ENCODE peak calls at places on chromosome 20, in four cellular contexts. One of them, this sample, is unnamed. For H3K36me3, the result is how much of the 10 kb centered on the place peaks cover.

GRCh38 chr20:21173496-21174025 is 47.7 kb downstream of the KIZ start:
- DNase-seq in CD8-positive, alpha-beta T cell: no peak
- DNase-seq in fibroblast of lung: peak
- DNase-seq in PC-3: peak
- DNase-seq in this sample: no peak

GRCh38 chr20:49792006-49792405 is 20.6 kb upstream of the SLC9A8 start:
- DNase-seq in fibroblast of lung: no peak
- DNase-seq in PC-3: no peak
- DNase-seq in CD8-positive, alpha-beta T cell: no peak
- DNase-seq in this sample: no peak

GRCh38 chr20:9360427-9360826 is 154.0 kb upstream of the LAMP5 start:
- DNase-seq in CD8-positive, alpha-beta T cell: no peak
- DNase-seq in PC-3: no peak
- DNase-seq in fibroblast of lung: peak
- DNase-seq in this sample: no peak

GRCh38 chr20:29878281-29878741 is 1379.2 kb upstream of the DEFB115 start:
- DNase-seq in CD8-positive, alpha-beta T cell: no peak
- DNase-seq in fibroblast of lung: peak
- DNase-seq in PC-3: peak
- DNase-seq in this sample: peak

GRCh38 chr20:18224968-18225568 is 63.3 kb upstream of the ZNF133 start:
- DNase-seq in PC-3: peak
- DNase-seq in fibroblast of lung: peak
- DNase-seq in CD8-positive, alpha-beta T cell: no peak
- DNase-seq in this sample: no peak

GRCh38 chr20:740162-740561 is 28.1 kb downstream of the SLC52A3 start:
- DNase-seq in fibroblast of lung: no peak
- DNase-seq in PC-3: peak
- DNase-seq in CD8-positive, alpha-beta T cell: no peak
- DNase-seq in this sample: no peak

GRCh38 chr20:47438464-47439381 is 63.0 kb upstream of the NCOA3 start:
- DNase-seq in CD8-positive, alpha-beta T cell: no peak
- DNase-seq in PC-3: peak
- DNase-seq in fibroblast of lung: no peak
- DNase-seq in this sample: no peak

GRCh38 chr20:5402903-5403531 is 86.3 kb upstream of the PROKR2 start:
- DNase-seq in CD8-positive, alpha-beta T cell: no peak
- DNase-seq in PC-3: peak
- DNase-seq in fibroblast of lung: no peak
- DNase-seq in this sample: no peak

GRCh38 chr20:31549513-31549880 is 35.3 kb downstream of the HM13 start:
- DNase-seq in CD8-positive, alpha-beta T cell: no peak
- DNase-seq in PC-3: no peak
- DNase-seq in fibroblast of lung: no peak
- DNase-seq in this sample: no peak

GRCh38 chr20:623041-623440 is 12.9 kb upstream of the TCF15 start:
- DNase-seq in fibroblast of lung: no peak
- DNase-seq in CD8-positive, alpha-beta T cell: no peak
- DNase-seq in PC-3: no peak
- DNase-seq in this sample: no peak

GRCh38 chr20:10221022-10221421 is 2.4 kb downstream of the SNAP25 start:
- DNase-seq in fibroblast of lung: no peak
- DNase-seq in PC-3: no peak
- DNase-seq in CD8-positive, alpha-beta T cell: no peak
- DNase-seq in this sample: no peak

GRCh38 chr20:46317685-46318177 is 9.4 kb upstream of the CDH22 start:
- DNase-seq in fibroblast of lung: no peak
- DNase-seq in CD8-positive, alpha-beta T cell: no peak
- DNase-seq in PC-3: no peak
- DNase-seq in this sample: no peak

GRCh38 chr20:31516166-31516565 is 1.9 kb downstream of the HM13 start:
- DNase-seq in PC-3: no peak
- DNase-seq in CD8-positive, alpha-beta T cell: no peak
- DNase-seq in fibroblast of lung: no peak
- DNase-seq in this sample: no peak

GRCh38 chr20:46512943-46513844 is at the start of gene ZNF334:
- DNase-seq in CD8-positive, alpha-beta T cell: no peak
- DNase-seq in PC-3: peak
- DNase-seq in fibroblast of lung: peak
- DNase-seq in this sample: peak

GRCh38 chr20:52172392-52173047 is 19.1 kb downstream of the ZFP64 start:
- DNase-seq in PC-3: no peak
- DNase-seq in CD8-positive, alpha-beta T cell: no peak
- DNase-seq in fibroblast of lung: no peak
- DNase-seq in this sample: no peak

GRCh38 chr20:58547527-58548475 is 32.6 kb upstream of the APCDD1L start:
- DNase-seq in CD8-positive, alpha-beta T cell: no peak
- DNase-seq in fibroblast of lung: no peak
- DNase-seq in PC-3: peak
- DNase-seq in this sample: no peak

GRCh38 chr20:19633985-19634384 is 124.1 kb upstream of the RIN2 start:
- DNase-seq in fibroblast of lung: no peak
- DNase-seq in CD8-positive, alpha-beta T cell: no peak
- DNase-seq in PC-3: no peak
- DNase-seq in this sample: no peak

GRCh38 chr20:46230811-46231282 is 77.5 kb downstream of the CDH22 start:
- DNase-seq in PC-3: peak
- DNase-seq in fibroblast of lung: peak
- DNase-seq in CD8-positive, alpha-beta T cell: no peak
- DNase-seq in this sample: no peak

GRCh38 chr20:6595704-6596103 is 171.8 kb upstream of the BMP2 start:
- DNase-seq in CD8-positive, alpha-beta T cell: no peak
- DNase-seq in fibroblast of lung: peak
- DNase-seq in PC-3: no peak
- DNase-seq in this sample: no peak

GRCh38 chr20:32088759-32089158 is 20.8 kb upstream of the TM9SF4 start:
- DNase-seq in PC-3: no peak
- DNase-seq in fibroblast of lung: no peak
- DNase-seq in CD8-positive, alpha-beta T cell: no peak
- DNase-seq in this sample: no peak

GRCh38 chr20:1371830-1372539 is 20.9 kb downstream of the FKBP1A start:
- DNase-seq in CD8-positive, alpha-beta T cell: no peak
- DNase-seq in fibroblast of lung: no peak
- DNase-seq in PC-3: peak
- DNase-seq in this sample: no peak

GRCh38 chr20:34088305-34088870 is 23.7 kb downstream of the EIF2S2 start:
- DNase-seq in CD8-positive, alpha-beta T cell: no peak
- DNase-seq in fibroblast of lung: no peak
- DNase-seq in PC-3: no peak
- DNase-seq in this sample: no peak
- H3K36me3 ChIP-seq in CD8-positive, alpha-beta T cell: under half
- H3K36me3 ChIP-seq in fibroblast of lung: under half
- H3K36me3 ChIP-seq in PC-3: half or more
- H3K36me3 ChIP-seq in this sample: half or more

DNA sequence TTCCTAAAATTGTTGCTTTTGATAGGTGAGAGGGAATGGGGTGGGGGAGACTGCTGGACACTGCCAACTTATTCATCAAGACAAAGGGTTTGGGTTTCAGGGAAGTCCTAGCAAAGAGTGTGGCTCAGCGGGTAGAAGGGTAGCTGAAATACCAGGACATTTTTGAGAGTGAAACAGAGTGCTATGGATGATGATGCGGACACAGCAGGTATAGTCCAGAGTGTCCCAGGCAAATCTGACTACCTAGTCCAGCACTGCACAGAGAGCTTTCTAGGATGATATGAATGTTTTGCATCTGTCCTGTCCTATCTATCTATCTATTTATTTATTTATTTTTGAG is 154.3 kb downstream of the BCAS1 start:
- DNase-seq in CD8-positive, alpha-beta T cell: no peak
- DNase-seq in PC-3: no peak
- DNase-seq in fibroblast of lung: no peak
- DNase-seq in this sample: no peak
- H3K4me3 ChIP-seq in CD8-positive, alpha-beta T cell: peak
- H3K4me3 ChIP-seq in PC-3: peak
- H3K4me3 ChIP-seq in fibroblast of lung: no peak
- H3K4me3 ChIP-seq in this sample: no peak

DNA sequence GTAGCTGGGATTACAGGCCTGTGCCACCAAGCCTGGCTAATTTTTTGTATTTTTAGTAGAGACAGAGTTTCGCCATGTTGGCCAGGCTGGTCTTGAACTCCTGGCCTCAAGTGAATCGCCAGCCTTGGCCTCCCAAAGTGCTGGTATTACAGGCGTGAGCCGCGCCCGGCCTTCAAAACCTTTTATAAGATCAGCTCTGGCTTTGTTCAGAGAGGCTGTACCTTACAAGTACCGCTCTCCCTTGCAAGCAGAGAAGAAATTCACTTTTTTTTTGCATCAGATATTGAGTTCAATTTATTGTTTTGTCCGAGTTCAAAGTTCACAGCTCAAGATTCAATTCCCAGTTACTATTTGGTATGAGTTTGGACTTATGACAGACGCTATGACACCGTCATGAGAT is 1.9 kb upstream of the DNAAF9 start:
- DNase-seq in PC-3: no peak
- DNase-seq in CD8-positive, alpha-beta T cell: no peak
- DNase-seq in fibroblast of lung: no peak
- DNase-seq in this sample: no peak
- H3K27ac ChIP-seq in PC-3: no peak
- H3K27ac ChIP-seq in CD8-positive, alpha-beta T cell: no peak
- H3K27ac ChIP-seq in fibroblast of lung: no peak
- H3K27ac ChIP-seq in this sample: peak

GRCh38 chr20:45083127-45083526 is 17.8 kb downstream of the KCNS1 start:
- DNase-seq in CD8-positive, alpha-beta T cell: no peak
- DNase-seq in PC-3: peak
- DNase-seq in fibroblast of lung: no peak
- DNase-seq in this sample: no peak
- H3K36me3 ChIP-seq in CD8-positive, alpha-beta T cell: under half
- H3K36me3 ChIP-seq in PC-3: under half
- H3K36me3 ChIP-seq in fibroblast of lung: under half
- H3K36me3 ChIP-seq in this sample: under half

DNA sequence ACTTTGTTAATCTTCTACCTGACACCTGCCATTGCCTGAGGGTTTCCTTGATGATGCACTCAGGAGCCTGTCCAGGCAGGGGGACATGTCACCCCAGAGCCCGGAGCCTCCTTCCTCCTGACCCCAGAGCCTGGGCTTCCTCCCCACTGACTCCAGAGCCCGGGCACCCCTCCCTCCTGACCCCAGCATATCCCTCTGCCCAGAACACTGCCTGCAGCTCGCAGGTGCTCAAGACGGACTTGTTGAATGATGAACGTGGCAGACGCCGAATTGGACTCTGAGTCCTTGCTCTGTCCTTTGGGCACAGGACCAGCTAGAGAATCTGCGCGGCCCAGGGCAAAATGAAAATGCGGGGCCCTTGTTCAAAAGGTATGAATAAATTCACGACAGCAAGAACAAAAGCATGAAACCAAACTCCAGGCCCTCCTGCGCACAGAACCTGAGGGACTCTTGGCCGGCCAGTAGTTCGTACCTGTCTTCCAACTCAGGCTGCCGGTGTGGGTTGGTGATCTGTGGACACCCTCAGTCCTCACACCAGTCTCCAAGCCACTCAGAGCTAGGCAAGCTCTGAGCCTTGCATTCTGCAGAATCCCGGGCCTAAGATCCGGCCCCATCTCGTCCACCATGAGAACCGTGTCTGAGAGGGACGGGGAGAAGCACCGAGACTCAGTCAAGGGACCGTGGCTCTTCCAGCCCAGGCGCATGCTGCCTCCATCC is 104.8 kb downstream of the BMP7 start:
- DNase-seq in CD8-positive, alpha-beta T cell: no peak
- DNase-seq in fibroblast of lung: no peak
- DNase-seq in PC-3: no peak
- DNase-seq in this sample: no peak
- H3K4me3 ChIP-seq in CD8-positive, alpha-beta T cell: no peak
- H3K4me3 ChIP-seq in fibroblast of lung: no peak
- H3K4me3 ChIP-seq in PC-3: no peak
- H3K4me3 ChIP-seq in this sample: no peak

DNA sequence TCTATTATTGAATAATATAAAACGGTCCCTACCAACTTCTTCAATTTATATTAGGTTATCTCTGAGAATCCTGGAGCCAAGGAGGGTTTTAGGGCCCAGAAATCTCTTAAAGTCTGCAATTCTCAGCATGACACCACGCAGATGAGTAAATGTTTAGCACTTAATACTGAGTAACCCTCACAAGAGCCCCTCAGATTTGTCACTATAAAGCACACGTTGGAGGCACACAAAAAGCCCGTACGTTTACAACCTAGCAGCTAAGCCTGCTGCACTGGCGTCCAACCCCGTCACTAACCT is 1.2 kb downstream of the CPNE1 start:
- DNase-seq in fibroblast of lung: no peak
- DNase-seq in CD8-positive, alpha-beta T cell: peak
- DNase-seq in PC-3: peak
- DNase-seq in this sample: no peak
- H3K27ac ChIP-seq in fibroblast of lung: peak
- H3K27ac ChIP-seq in CD8-positive, alpha-beta T cell: peak
- H3K27ac ChIP-seq in PC-3: peak
- H3K27ac ChIP-seq in this sample: peak

This sample was measured in right lobe of liver.